ENCODE peak calls at places on chromosome 15, in seven cellular contexts. I is psoas muscle, A is AG10803, M is AG04449, D is GM23338, B is neural progenitor cell, K is GM20000. O is an unnamed sample.

GRCh38 chr15:85932391-85932790 is 137.7 kb upstream of the KLHL25 start:
- DNase-seq in D (no peak), A (no peak), B (no peak), I (no peak), K (no peak), M (no peak), O (no peak)

GRCh38 chr15:88604972-88605506 is 16.1 kb upstream of the AEN start:
- DNase-seq in B (peak), K (no peak), M (no peak), D (peak), I (no peak), A (no peak), O (no peak)

GRCh38 chr15:74252291-74253080 is 16.4 kb downstream of the CCDC33 start:
- DNase-seq in A (peak), B (no peak), I (no peak), K (no peak), M (no peak), D (no peak), O (no peak)

GRCh38 chr15:101362359-101362758 is 67.3 kb upstream of the SNRPA1 start:
- DNase-seq in K (no peak), A (no peak), B (no peak), M (no peak), I (no peak), D (no peak), O (no peak)

GRCh38 chr15:74841761-74842385 is 1.1 kb downstream of the ULK3 start:
- DNase-seq in B (no peak), M (no peak), K (peak), D (no peak), I (no peak), A (no peak), O (no peak)

GRCh38 chr15:84752195-84752594 is 3.8 kb downstream of the ZNF592 start:
- DNase-seq in A (no peak), I (no peak), M (no peak), D (no peak), B (no peak), K (no peak), O (no peak)

GRCh38 chr15:82951472-82952155 is 906 bp downstream of the HOMER2 start:
- DNase-seq in B (no peak), M (no peak), D (peak), I (no peak), A (peak), K (peak), O (no peak)

GRCh38 chr15:58431221-58432149 is at the start of gene LIPC:
- DNase-seq in M (no peak), I (no peak), B (no peak), D (no peak), K (no peak), A (no peak), O (no peak)

GRCh38 chr15:59594493-59594942 is 17.1 kb upstream of the GCNT3 start:
- DNase-seq in I (no peak), B (no peak), K (no peak), D (no peak), A (peak), M (peak), O (no peak)

GRCh38 chr15:39835550-39835949 is 52.9 kb upstream of the FSIP1 start:
- DNase-seq in I (no peak), D (peak), A (no peak), M (no peak), B (peak), K (no peak), O (no peak)

GRCh38 chr15:67832031-67832551 is 6.8 kb downstream of the SKOR1 start:
- DNase-seq in I (no peak), A (peak), K (no peak), M (no peak), D (peak), B (peak), O (no peak)

GRCh38 chr15:26875476-26875850 is 8.6 kb downstream of the GABRA5 start:
- DNase-seq in K (no peak), M (no peak), D (no peak), A (no peak), I (no peak), B (no peak), O (no peak)

DNA sequence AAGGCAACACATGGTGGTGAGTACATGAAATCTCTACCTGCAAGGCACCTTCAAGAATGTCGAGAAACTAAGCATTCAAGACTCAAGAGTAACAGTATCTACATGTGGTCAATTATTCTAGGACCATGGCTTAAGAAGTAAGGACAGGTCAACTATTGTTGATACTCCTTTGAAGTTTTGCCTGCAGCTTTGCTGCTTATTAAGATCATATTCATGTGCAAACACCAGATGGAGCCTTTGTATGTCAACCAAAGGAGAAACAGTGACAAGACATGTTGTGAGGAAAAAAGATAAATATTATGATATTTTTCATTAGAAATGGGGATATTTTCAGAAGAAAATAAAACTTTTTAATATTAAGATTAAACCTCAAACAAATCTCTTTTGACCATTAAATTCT is 52.3 kb upstream of the FGF7 start:
- DNase-seq in I (no peak), D (no peak), K (no peak), M (no peak), B (no peak), A (peak), O (no peak)
- TF ChIP-seq CTCF in I (no peak), D (no peak), K (no peak), M (peak), B (no peak), A (peak), O (no peak)

GRCh38 chr15:92954578-92954977 is 54.5 kb downstream of the CHD2 start:
- DNase-seq in K (no peak), B (peak), I (no peak), M (no peak), D (peak), A (no peak), O (no peak)
- TF ChIP-seq CTCF in K (no peak), B (peak), I (peak), M (no peak), D (peak), A (peak), O (peak)

DNA sequence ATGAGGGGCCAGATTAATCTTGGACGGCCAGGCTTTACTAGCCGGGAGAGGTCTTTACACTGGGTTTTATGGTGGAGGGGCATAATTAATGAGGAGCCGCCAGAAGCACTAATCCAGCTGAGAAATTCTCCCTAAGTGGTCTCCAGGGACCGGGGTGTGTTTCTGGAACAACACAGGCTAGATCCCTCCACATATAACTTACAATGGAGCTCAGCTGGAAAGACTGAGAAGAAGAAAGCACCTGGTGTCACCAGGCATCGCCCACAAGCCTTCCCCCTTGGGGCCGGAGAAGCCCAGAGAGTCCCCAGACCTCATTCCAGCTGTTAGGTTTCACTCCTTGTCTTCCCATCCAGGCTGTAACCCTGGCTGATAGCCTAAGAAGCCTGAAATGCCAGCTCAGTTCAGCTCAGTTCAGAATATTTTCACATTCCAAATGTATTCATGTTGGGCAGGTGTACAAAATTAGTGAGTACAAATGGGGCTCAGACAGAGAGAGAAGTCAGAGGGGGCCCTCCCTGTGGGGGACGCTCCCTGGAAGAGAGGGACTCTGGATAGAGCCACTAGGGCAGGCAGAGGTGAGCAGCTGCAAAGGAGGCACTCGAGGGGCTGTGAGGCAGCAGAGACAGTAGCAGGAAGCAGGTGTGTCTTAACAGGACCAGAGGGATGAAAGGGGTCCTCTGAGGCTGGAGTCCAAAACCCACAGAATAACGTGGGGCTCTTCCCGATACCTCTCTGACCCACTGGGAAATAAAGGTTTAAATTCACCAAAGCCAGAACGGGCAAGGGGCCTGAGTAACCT is 127.3 kb downstream of the MEGF11 start:
- DNase-seq in K (no peak), I (no peak), B (peak), M (no peak), A (no peak), D (no peak), O (no peak)
- TF ChIP-seq CTCF in K (no peak), I (no peak), B (no peak), M (no peak), A (no peak), D (no peak), O (no peak)

GRCh38 chr15:44711089-44711355 is at the start of gene PATL2:
- DNase-seq in K (no peak), D (no peak), A (no peak), M (no peak), B (no peak), I (no peak), O (no peak)
- TF ChIP-seq CTCF in K (no peak), D (no peak), A (no peak), M (no peak), B (no peak), I (no peak), O (no peak)

GRCh38 chr15:56286213-56286612 is 42.5 kb upstream of the RFX7 start:
- DNase-seq in A (no peak), D (peak), K (no peak), I (no peak), M (no peak), B (peak), O (no peak)
- TF ChIP-seq CTCF in A (peak), D (peak), K (peak), I (peak), M (no peak), B (peak), O (peak)

GRCh38 chr15:50109086-50109987 is 9.7 kb downstream of the ATP8B4 start:
- DNase-seq in I (no peak), K (no peak), M (peak), A (no peak), B (no peak), D (no peak), O (no peak)

GRCh38 chr15:50114381-50114780 is 4.7 kb downstream of the ATP8B4 start:
- DNase-seq in M (no peak), I (no peak), B (no peak), A (no peak), K (no peak), D (no peak), O (no peak)

GRCh38 chr15:50116477-50116876 is 2.6 kb downstream of the ATP8B4 start:
- DNase-seq in I (no peak), D (peak), A (peak), K (peak), M (no peak), B (peak), O (no peak)

GRCh38 chr15:50112488-50113186 is 6.4 kb downstream of the ATP8B4 start:
- DNase-seq in A (no peak), K (no peak), D (no peak), B (no peak), M (no peak), I (no peak), O (no peak)

DNA sequence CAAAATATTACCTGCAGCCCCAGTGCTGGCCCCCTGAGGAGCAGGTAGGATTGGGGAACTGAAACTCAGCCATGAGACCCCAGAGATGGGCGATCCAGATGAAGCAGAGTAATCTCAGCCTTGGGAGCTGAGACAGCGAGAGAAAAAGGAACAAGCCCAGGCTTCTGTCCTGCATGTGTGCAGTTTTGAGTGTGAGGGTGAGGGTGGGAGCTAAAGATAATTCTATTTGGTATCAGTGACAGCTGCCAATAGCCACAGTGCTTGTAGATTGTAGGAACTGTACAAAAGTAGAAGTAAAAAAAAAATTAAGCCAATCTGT is 5.9 kb downstream of the ATP8B4 start:
- DNase-seq in A (no peak), B (no peak), D (no peak), M (no peak), I (no peak), K (no peak), O (no peak)
- TF ChIP-seq CTCF in A (no peak), B (no peak), D (no peak), M (no peak), I (no peak), K (no peak), O (no peak)

O was measured in HFF-Myc.